ENCODE peak calls at places on chromosomes 5 and 9, in six cellular contexts. W, R, I, F, U and Q are unnamed samples. For H3K4me1, the result is how much of the 10 kb centered on the place peaks cover.

GRCh38 chr5:157309796-157310195 is 43.9 kb downstream of the CYFIP2 start:
- DNase-seq in W (no peak), R (no peak), I (no peak), F (no peak), U (no peak), Q (no peak)

GRCh38 chr5:155529366-155529765 is 515.8 kb downstream of the KIF4B start:
- DNase-seq in W (peak), R (no peak), I (no peak), F (no peak), U (peak), Q (no peak)

GRCh38 chr5:140371356-140372151 is 11.6 kb downstream of the SLC4A9 start:
- DNase-seq in W (no peak), R (no peak), I (no peak), F (no peak), U (no peak), Q (no peak)

GRCh38 chr5:74063821-74064598 is 438.0 kb downstream of the ARHGEF28 start:
- DNase-seq in W (no peak), R (peak), I (no peak), F (no peak), U (no peak), Q (no peak)

GRCh38 chr5:42953061-42953460 is 87.1 kb downstream of the ANXA2R start:
- DNase-seq in W (no peak), R (no peak), I (no peak), F (no peak), U (no peak), Q (no peak)

GRCh38 chr5:144328505-144328904 is 157.8 kb downstream of the KCTD16 start:
- DNase-seq in W (no peak), R (no peak), I (no peak), F (no peak), U (no peak), Q (no peak)

GRCh38 chr9:8188720-8189407 is 389.3 kb upstream of the DMAC1 start:
- DNase-seq in W (peak), R (no peak), I (no peak), F (no peak), U (peak), Q (no peak)

GRCh38 chr5:165410476-165410875 is 1905.1 kb downstream of the MAT2B start:
- DNase-seq in W (no peak), R (no peak), I (no peak), F (no peak), U (no peak), Q (no peak)

GRCh38 chr5:136028782-136029742 is at the start of gene TGFBI:
- DNase-seq in W (peak), R (peak), I (peak), F (peak), U (peak), Q (peak)

GRCh38 chr9:1303911-1304310 is 253.8 kb downstream of the DMRT2 start:
- DNase-seq in W (peak), R (peak), I (no peak), F (no peak), U (no peak), Q (no peak)

DNA sequence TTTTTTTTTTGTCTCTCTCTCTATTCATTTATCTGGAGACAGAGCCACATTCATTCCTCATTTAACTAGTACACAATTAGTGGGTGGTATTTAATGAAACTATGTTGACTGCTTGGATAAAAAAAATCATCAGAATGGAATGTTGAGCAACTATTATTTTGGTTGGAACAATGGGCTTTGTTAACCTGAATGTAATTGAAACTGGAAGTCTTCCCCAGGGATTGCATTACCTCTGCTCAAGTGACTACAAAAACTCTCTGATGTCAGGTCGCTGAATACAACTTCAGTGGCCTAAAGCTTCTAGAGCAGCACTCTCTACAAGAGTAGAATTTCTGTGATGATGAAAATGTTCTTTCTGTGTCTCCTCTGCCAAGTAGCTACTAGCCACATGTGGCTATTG is 295.8 kb downstream of the DEPDC1B start:
- DNase-seq in W (peak), R (no peak), I (no peak), F (no peak), U (no peak), Q (no peak)
- H3K27ac ChIP-seq in W (no peak), R (no peak), I (no peak), F (peak), U (no peak), Q (no peak)

DNA sequence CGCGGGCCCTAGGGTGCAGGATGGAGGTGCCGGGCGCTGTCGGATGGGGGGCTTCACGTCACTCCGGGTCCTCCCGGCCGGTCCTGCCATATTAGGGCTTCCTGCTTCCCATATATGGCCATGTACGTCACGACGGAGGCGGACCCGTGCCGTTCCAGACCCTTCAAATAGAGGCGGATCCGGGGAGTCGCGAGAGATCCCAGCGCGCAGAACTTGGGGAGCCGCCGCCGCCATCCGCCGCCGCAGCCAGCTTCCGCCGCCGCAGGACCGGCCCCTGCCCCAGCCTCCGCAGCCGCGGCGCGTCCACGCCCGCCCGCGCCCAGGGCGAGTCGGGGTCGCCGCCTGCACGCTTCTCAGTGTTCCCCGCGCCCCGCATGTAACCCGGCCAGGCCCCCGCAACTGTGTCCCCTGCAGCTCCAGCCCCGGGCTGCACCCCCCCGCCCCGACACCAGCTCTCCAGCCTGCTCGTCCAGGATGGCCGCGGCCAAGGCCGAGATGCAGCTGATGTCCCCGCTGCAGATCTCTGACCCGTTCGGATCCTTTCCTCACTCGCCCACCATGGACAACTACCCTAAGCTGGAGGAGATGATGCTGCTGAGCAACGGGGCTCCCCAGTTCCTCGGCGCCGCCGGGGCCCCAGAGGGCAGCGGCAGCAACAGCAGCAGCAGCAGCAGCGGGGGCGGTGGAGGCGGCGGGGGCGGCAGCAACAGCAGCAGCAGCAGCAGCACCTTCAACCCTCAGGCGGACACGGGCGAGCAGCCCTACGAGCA is at the start of gene EGR1:
- DNase-seq in W (peak), R (peak), I (peak), F (peak), U (peak), Q (peak)
- TF ChIP-seq CTCF in W (peak), R (no peak), I (no peak), F (no peak), U (peak), Q (peak)

GRCh38 chr9:127557998-127558546 is 54.0 kb upstream of the STXBP1 start:
- DNase-seq in W (no peak), R (no peak), I (no peak), F (no peak), U (no peak), Q (no peak)
- H3K4me1 ChIP-seq in W (half or more), R (half or more), I (half or more), F (half or more), U (under half), Q (under half)

GRCh38 chr5:172107606-172108005 is 80.4 kb downstream of the STK10 start:
- DNase-seq in W (peak), R (peak), I (peak), F (no peak), U (no peak), Q (no peak)
- H3K27ac ChIP-seq in W (no peak), R (peak), I (peak), F (peak), U (peak), Q (no peak)

DNA sequence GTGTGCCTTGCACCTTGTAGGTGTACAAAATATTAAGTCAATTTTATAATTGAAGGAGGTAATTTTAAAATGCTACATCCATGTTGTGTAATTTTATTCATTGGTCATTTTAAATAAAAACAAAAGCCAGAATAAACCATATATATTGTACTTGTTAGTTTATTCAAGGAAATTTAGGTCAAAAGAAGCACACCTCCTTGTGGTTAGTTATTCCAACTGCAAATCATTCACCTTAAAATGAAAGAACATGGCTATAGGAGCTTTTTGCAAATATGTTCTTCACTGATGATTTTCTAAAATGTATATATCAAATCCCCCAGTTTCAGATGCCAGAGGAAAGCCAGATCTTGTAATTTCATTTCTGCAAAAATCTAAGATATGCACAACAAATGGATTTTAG is 5.4 kb upstream of the MOCS2 start:
- DNase-seq in W (no peak), R (peak), I (no peak), F (no peak), U (no peak), Q (no peak)
- TF ChIP-seq CTCF in W (peak), R (peak), I (peak), F (no peak), U (peak), Q (peak)

GRCh38 chr5:172572440-172572839 is 68.6 kb upstream of the NEURL1B start:
- DNase-seq in W (no peak), R (no peak), I (no peak), F (no peak), U (no peak), Q (no peak)
- H3K4me1 ChIP-seq in W (under half), R (under half), I (under half), F (under half), U (under half), Q (under half)

DNA sequence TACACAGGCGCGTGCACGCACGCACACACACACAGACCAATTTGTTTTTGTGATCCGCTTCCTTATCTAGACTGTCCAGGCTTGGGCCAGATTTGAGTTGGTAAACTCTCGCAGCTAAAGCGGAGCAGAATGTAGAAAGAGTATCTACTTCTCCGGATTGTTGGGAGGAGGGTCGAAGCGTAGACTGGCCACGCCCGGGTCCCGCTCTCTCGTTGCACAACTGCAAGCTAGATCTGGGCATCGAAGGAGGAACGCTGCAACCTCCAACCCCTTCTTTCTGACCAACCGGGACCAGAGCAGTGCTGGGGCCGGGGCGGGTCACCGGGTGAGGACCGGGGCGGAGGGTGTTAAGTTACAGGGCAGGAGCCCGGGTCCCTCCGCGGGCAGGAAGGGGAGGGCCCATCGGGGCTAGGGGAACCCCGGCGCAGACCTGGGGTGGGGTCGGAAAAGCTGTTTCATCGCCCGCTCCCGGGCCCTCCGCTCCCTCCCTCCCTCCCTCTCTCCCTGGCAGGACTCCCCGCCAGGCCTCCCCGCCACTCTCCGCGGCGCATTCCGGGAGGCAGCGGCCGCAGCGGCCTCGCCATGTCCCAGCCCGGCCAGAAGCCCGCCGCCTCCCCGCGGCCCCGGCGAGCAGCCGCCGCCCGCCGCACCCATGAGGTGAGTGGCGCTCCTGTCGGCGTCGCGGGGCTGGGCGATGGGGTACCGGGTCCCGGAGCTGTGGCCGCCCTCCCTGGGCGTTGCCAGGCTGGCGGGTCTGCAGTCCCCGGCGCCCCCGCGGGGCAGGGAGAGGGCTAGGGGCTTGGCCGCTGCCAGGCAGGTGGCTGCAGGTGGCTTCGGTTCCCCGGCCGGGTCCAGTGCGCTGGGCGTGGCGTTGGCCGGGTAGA is at the start of gene CAST:
- DNase-seq in W (peak), R (peak), I (peak), F (peak), U (peak), Q (peak)
- H3K27ac ChIP-seq in W (peak), R (peak), I (peak), F (peak), U (peak), Q (peak)

GRCh38 chr9:134149380-134149779 is 13.5 kb downstream of the WDR5 start:
- DNase-seq in W (no peak), R (no peak), I (no peak), F (no peak), U (no peak), Q (no peak)
- TF ChIP-seq CTCF in W (no peak), R (no peak), I (no peak), F (no peak), U (no peak), Q (no peak)

GRCh38 chr9:132185164-132186009 is 23.5 kb downstream of the NTNG2 start:
- DNase-seq in W (no peak), R (no peak), I (no peak), F (no peak), U (no peak), Q (no peak)
- H3K4me1 ChIP-seq in W (under half), R (under half), I (under half), F (under half), U (half or more), Q (under half)

DNA sequence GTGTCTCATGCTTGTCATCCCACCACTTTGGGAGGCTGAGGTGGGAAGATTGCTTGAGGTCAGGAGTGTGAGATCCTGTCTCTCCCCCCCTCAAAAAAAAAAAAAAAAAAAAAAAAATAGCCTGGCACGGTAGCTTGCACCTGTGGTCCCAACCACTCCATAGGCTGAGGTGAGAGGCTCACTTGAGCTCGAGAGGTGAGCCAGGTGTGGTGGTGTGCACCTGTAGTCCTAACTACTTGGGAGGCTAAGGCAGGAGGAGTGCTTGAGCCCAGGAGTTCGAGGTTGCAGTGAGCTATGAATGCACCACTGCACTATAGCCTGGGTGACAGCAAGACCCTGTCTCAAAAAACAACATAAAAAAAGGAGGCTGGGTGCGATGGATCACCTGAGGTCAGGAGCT is 9.7 kb upstream of the ETF1 start:
- DNase-seq in W (no peak), R (no peak), I (no peak), F (no peak), U (no peak), Q (no peak)
- H3K27ac ChIP-seq in W (no peak), R (no peak), I (no peak), F (no peak), U (no peak), Q (no peak)